ENCODE peak calls at places on chromosomes 12 and 14, in four cellular contexts. U is A549, I is right lobe of liver, V is AG10803. H is an unnamed sample.

GRCh38 chr12:1840561-1840960 is 20.2 kb downstream of the LRTM2 start:
- DNase-seq in I (peak; percentile 34), V (no peak), U (no peak), H (no peak)

GRCh38 chr12:1851126-1851791 is 30.9 kb downstream of the LRTM2 start:
- DNase-seq in I (no peak), U (no peak), V (peak; percentile 88), H (no peak)

GRCh38 chr12:119669744-119670472 is 2.0 kb downstream of the PRKAB1 start:
- DNase-seq in V (no peak), U (no peak), I (no peak), H (no peak)

GRCh38 chr12:128258866-128259555 is 8.0 kb upstream of the TMEM132C start:
- DNase-seq in I (no peak), U (no peak), V (no peak), H (no peak)

GRCh38 chr12:57888407-57889157 is 42.1 kb upstream of the CTDSP2 start:
- DNase-seq in I (no peak), V (peak; percentile 65), U (no peak), H (no peak)

GRCh38 chr14:103641181-103641580 is 12.2 kb downstream of the KLC1 start:
- DNase-seq in V (no peak), I (no peak), U (no peak), H (no peak)

GRCh38 chr12:43332977-43333649 is 218.9 kb downstream of the ADAMTS20 start:
- DNase-seq in U (no peak), V (no peak), I (no peak), H (no peak)

GRCh38 chr14:70183991-70184390 is 4.8 kb downstream of the SLC8A3 start:
- DNase-seq in I (no peak), U (no peak), V (no peak), H (no peak)

GRCh38 chr12:83660727-83661126 is 974.0 kb downstream of the TMTC2 start:
- DNase-seq in V (no peak), U (no peak), I (no peak), H (no peak)

GRCh38 chr12:130715996-130716917 is at the start of gene RIMBP2:
- DNase-seq in U (no peak), V (peak; percentile 13), I (no peak), H (peak; percentile 68)

GRCh38 chr12:99131761-99132199 is 486.7 kb downstream of the APAF1 start:
- DNase-seq in U (no peak), V (no peak), I (peak; percentile 47), H (peak; percentile 76)

GRCh38 chr12:94427520-94428381 is 31.9 kb downstream of the CEP83 start:
- DNase-seq in I (no peak), V (peak; percentile 87), U (no peak), H (no peak)

GRCh38 chr12:88538250-88538649 is 42.0 kb downstream of the KITLG start:
- DNase-seq in V (peak; percentile 35), I (no peak), U (no peak), H (no peak)

GRCh38 chr14:94681300-94682060 is 69.3 kb downstream of the SERPINA3 start:
- DNase-seq in I (peak; percentile 70), V (peak; percentile 32), U (peak; percentile 69), H (no peak)

GRCh38 chr14:91889477-91890211 is 22.3 kb upstream of the TC2N start:
- DNase-seq in I (peak; percentile 83), U (no peak), V (no peak), H (no peak)

GRCh38 chr12:58530421-58531067 is 389.8 kb downstream of the LRIG3 start:
- DNase-seq in U (no peak), I (no peak), V (peak; percentile 86), H (no peak)

GRCh38 chr14:70789961-70790360 is 19.4 kb downstream of the MAP3K9 start:
- DNase-seq in U (no peak), I (no peak), V (no peak), H (no peak)

GRCh38 chr12:119589634-119590033 is 3.9 kb upstream of the TMEM233 start:
- DNase-seq in V (no peak), U (no peak), I (no peak), H (no peak)

GRCh38 chr12:49019435-49020317 is 1.1 kb upstream of the PRKAG1 start:
- DNase-seq in V (peak; percentile 52), U (peak; percentile 92), I (no peak), H (no peak)

GRCh38 chr12:22518067-22518719 is 26.1 kb downstream of the C2CD5 start:
- DNase-seq in I (peak; percentile 68), U (no peak), V (no peak), H (no peak)

GRCh38 chr14:68589447-68590232 is 203.2 kb downstream of the ZFP36L1 start:
- DNase-seq in U (no peak), I (no peak), V (peak; percentile 96), H (no peak)

GRCh38 chr12:6735448-6736191 is 11.8 kb downstream of the COPS7A start:
- DNase-seq in I (peak; percentile 77), V (peak; percentile 72), U (peak; percentile 68), H (no peak)

GRCh38 chr12:61891632-61892031 is 368.6 kb upstream of the USP15 start:
- DNase-seq in U (no peak), I (no peak), V (no peak), H (no peak)

GRCh38 chr12:80118565-80119337 is 19.4 kb downstream of the OTOGL start:
- DNase-seq in I (no peak), U (no peak), V (no peak), H (no peak)

GRCh38 chr12:58668831-58669230 is 251.5 kb downstream of the LRIG3 start:
- DNase-seq in V (peak; percentile 73), I (no peak), U (no peak), H (no peak)

GRCh38 chr12:114729731-114730130 is 45.8 kb upstream of the TBX3 start:
- DNase-seq in V (peak; percentile 66), U (no peak), I (no peak), H (no peak)

GRCh38 chr12:66533767-66534166 is 145.1 kb downstream of the GRIP1 start:
- DNase-seq in U (no peak), V (no peak), I (no peak), H (no peak)
- H3K4me3 ChIP-seq in U (no peak overlapping the region), V (no peak overlapping the region), I (no peak overlapping the region), H (no peak overlapping the region)

DNA sequence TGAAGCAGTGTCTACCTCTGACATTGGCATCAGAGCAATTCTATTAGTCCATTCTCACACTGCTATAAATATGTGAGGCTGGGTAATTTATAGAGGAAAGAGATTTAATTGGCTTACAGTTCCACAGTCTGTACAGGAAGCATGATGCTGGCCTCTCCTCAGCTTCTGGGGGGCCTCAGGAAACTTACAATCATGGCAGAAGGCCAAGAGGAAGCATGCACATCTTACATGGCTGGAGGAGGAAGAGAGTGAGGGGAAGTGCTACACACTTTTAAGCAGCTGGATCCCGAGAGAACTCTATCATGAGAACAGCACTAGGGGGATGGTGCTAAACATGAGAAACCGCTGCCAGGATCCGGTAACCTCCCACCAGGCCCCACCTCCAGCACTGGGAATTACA is 25.7 kb upstream of the SEL1L start:
- DNase-seq in U (no peak), V (no peak), I (no peak), H (no peak)
- H3K4me3 ChIP-seq in U (no peak overlapping the region), V (no peak overlapping the region), I (no peak overlapping the region), H (no peak overlapping the region)

GRCh38 chr14:34356267-34356660 is 105.8 kb downstream of the SPTSSA start:
- DNase-seq in I (no peak), V (peak; percentile 56), U (no peak), H (no peak)
- H3K4me3 ChIP-seq in I (no peak overlapping the region), V (no peak overlapping the region), U (no peak overlapping the region), H (no peak overlapping the region)

DNA sequence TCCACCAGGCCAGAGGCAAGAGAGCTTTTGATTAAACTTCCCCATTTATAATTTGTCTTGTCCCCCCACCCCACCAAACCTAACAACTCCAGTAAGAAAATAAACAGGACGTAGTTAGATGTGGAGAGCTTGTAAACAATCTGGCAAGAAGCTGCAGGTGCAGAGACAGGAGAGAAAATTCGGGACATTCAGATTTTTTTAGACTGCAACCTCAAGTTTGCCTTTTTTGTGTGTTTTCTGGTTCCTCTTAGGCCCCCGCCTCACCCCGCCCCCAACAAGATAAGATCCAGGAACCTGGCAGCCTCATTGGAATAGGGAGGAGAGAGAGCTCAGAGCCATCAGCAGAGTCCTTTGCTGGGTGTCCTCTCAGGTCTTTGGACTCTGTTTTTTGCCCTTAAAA is 2.8 kb downstream of the HOXC10 start:
- DNase-seq in V (no peak), U (no peak), I (no peak), H (no peak)
- H3K4me3 ChIP-seq in V (peak overlapping the region; percentile 98), U (no peak overlapping the region), I (no peak overlapping the region), H (no peak overlapping the region)

GRCh38 chr12:109772622-109773321 is 59.1 kb downstream of the FAM222A start:
- DNase-seq in I (peak; percentile 25), U (no peak), V (no peak), H (no peak)
- H3K4me3 ChIP-seq in I (no peak overlapping the region), U (no peak overlapping the region), V (no peak overlapping the region), H (no peak overlapping the region)

GRCh38 chr14:45641541-45641940 is 388.5 kb upstream of the MIS18BP1 start:
- DNase-seq in I (no peak), V (no peak), U (no peak), H (no peak)
- H3K4me3 ChIP-seq in I (no peak overlapping the region), V (no peak overlapping the region), U (no peak overlapping the region), H (no peak overlapping the region)

DNA sequence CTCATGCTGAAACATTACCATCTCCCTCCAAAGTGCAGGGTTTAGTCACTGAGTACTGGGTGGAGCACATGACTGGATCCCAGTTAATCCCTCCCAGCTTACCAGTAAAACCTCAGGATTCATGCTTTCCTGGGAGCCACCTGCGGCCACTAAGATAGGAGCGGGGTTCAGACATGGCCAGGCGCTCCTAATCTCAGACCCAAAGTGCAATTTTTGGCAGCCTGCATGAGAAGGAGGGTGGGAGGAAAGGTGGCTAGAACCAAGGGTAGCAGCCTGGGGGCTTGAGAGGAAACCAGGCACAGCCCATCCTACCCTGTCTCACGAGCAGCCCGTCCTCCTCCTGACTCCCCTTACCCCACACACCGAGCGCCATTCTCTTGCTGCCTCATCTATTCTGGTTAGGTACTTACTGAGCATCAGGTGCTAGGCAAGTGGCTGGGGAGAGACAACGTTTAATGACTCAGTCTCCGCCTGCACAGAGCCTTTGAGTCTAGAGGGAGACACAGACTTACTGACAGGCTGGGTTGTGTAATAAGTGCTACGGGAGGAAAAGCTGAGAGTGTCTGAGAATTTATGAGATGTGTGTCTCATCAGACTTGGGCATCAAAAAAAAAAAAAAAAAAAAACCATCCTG is 9.9 kb downstream of the GPRC5A start:
- DNase-seq in U (peak; percentile 55), I (no peak), V (peak; percentile 91), H (no peak)
- H3K4me3 ChIP-seq in U (peak overlapping the region; percentile 28), I (no peak overlapping the region), V (peak overlapping the region; percentile 42), H (no peak overlapping the region)

GRCh38 chr14:75281691-75282000 is 3.0 kb downstream of the FOS start:
- DNase-seq in I (no peak), V (no peak), U (no peak), H (no peak)
- H3K4me3 ChIP-seq in I (no peak overlapping the region), V (no peak overlapping the region), U (no peak overlapping the region), H (no peak overlapping the region)

H was measured in neuronal stem cell.